ENCODE peak calls at places on chromosomes 7 and 10, in six cellular contexts. One of them, this sample, is unnamed.

GRCh38 chr7:19368540-19368939 is 223.3 kb upstream of the FERD3L start:
- DNase-seq in esophagus squamous epithelium: no peak
- DNase-seq in stomach: no peak
- DNase-seq in OCI-LY7: no peak
- DNase-seq in CD4-positive, alpha-beta T cell: no peak
- DNase-seq in spleen: no peak
- DNase-seq in this sample: no peak

GRCh38 chr10:90787906-90788491 is 69.8 kb downstream of the HTR7 start:
- DNase-seq in stomach: no peak
- DNase-seq in esophagus squamous epithelium: no peak
- DNase-seq in CD4-positive, alpha-beta T cell: no peak
- DNase-seq in spleen: no peak
- DNase-seq in OCI-LY7: peak
- DNase-seq in this sample: no peak

GRCh38 chr7:159109092-159110035 is 35.3 kb downstream of the VIPR2 start:
- DNase-seq in stomach: no peak
- DNase-seq in CD4-positive, alpha-beta T cell: no peak
- DNase-seq in esophagus squamous epithelium: no peak
- DNase-seq in OCI-LY7: no peak
- DNase-seq in spleen: peak
- DNase-seq in this sample: no peak

GRCh38 chr7:12102101-12102500 is 109.0 kb upstream of the TMEM106B start:
- DNase-seq in spleen: no peak
- DNase-seq in stomach: no peak
- DNase-seq in CD4-positive, alpha-beta T cell: no peak
- DNase-seq in esophagus squamous epithelium: no peak
- DNase-seq in OCI-LY7: no peak
- DNase-seq in this sample: no peak

GRCh38 chr10:51073461-51074237 is 638 bp upstream of the PRKG1 start:
- DNase-seq in esophagus squamous epithelium: no peak
- DNase-seq in CD4-positive, alpha-beta T cell: no peak
- DNase-seq in OCI-LY7: no peak
- DNase-seq in stomach: peak
- DNase-seq in spleen: peak
- DNase-seq in this sample: no peak

GRCh38 chr7:43647772-43648643 is 65.1 kb downstream of the STK17A start:
- DNase-seq in OCI-LY7: peak
- DNase-seq in esophagus squamous epithelium: no peak
- DNase-seq in CD4-positive, alpha-beta T cell: no peak
- DNase-seq in stomach: peak
- DNase-seq in spleen: peak
- DNase-seq in this sample: no peak

GRCh38 chr7:132206594-132206993 is 369.7 kb downstream of the PLXNA4 start:
- DNase-seq in CD4-positive, alpha-beta T cell: no peak
- DNase-seq in OCI-LY7: no peak
- DNase-seq in esophagus squamous epithelium: no peak
- DNase-seq in spleen: no peak
- DNase-seq in stomach: no peak
- DNase-seq in this sample: no peak

GRCh38 chr10:79243211-79244067 is 103.8 kb upstream of the PPIF start:
- DNase-seq in esophagus squamous epithelium: no peak
- DNase-seq in OCI-LY7: peak
- DNase-seq in spleen: peak
- DNase-seq in CD4-positive, alpha-beta T cell: peak
- DNase-seq in stomach: peak
- DNase-seq in this sample: peak

GRCh38 chr10:124675824-124676223 is 68.4 kb downstream of the FAM53B start:
- DNase-seq in CD4-positive, alpha-beta T cell: no peak
- DNase-seq in esophagus squamous epithelium: no peak
- DNase-seq in stomach: no peak
- DNase-seq in OCI-LY7: no peak
- DNase-seq in spleen: no peak
- DNase-seq in this sample: no peak

GRCh38 chr7:20217193-20217948 is at the start of gene MACC1:
- DNase-seq in stomach: peak
- DNase-seq in CD4-positive, alpha-beta T cell: no peak
- DNase-seq in spleen: peak
- DNase-seq in OCI-LY7: peak
- DNase-seq in esophagus squamous epithelium: peak
- DNase-seq in this sample: no peak

GRCh38 chr7:155621418-155621980 is 23.0 kb upstream of the RBM33 start:
- DNase-seq in esophagus squamous epithelium: no peak
- DNase-seq in OCI-LY7: no peak
- DNase-seq in stomach: no peak
- DNase-seq in CD4-positive, alpha-beta T cell: no peak
- DNase-seq in spleen: no peak
- DNase-seq in this sample: no peak

GRCh38 chr7:34137176-34137575 is 231.8 kb downstream of the BMPER start:
- DNase-seq in stomach: no peak
- DNase-seq in CD4-positive, alpha-beta T cell: no peak
- DNase-seq in spleen: no peak
- DNase-seq in esophagus squamous epithelium: no peak
- DNase-seq in OCI-LY7: no peak
- DNase-seq in this sample: no peak

GRCh38 chr10:58030208-58030607 is 237.5 kb downstream of the IPMK start:
- DNase-seq in OCI-LY7: no peak
- DNase-seq in esophagus squamous epithelium: no peak
- DNase-seq in CD4-positive, alpha-beta T cell: no peak
- DNase-seq in spleen: no peak
- DNase-seq in stomach: no peak
- DNase-seq in this sample: no peak

GRCh38 chr10:72461085-72461484 is 106.4 kb upstream of the DNAJB12 start:
- DNase-seq in OCI-LY7: no peak
- DNase-seq in CD4-positive, alpha-beta T cell: no peak
- DNase-seq in stomach: no peak
- DNase-seq in esophagus squamous epithelium: no peak
- DNase-seq in spleen: no peak
- DNase-seq in this sample: no peak

GRCh38 chr10:62258926-62259325 is 9.7 kb downstream of the RTKN2 start:
- DNase-seq in esophagus squamous epithelium: no peak
- DNase-seq in OCI-LY7: no peak
- DNase-seq in CD4-positive, alpha-beta T cell: no peak
- DNase-seq in stomach: no peak
- DNase-seq in spleen: no peak
- DNase-seq in this sample: no peak

GRCh38 chr10:48306870-48307531 is 524 bp downstream of the MAPK8 start:
- DNase-seq in spleen: no peak
- DNase-seq in stomach: peak
- DNase-seq in esophagus squamous epithelium: no peak
- DNase-seq in CD4-positive, alpha-beta T cell: peak
- DNase-seq in OCI-LY7: no peak
- DNase-seq in this sample: peak

GRCh38 chr10:30510184-30510931 is 76.4 kb downstream of the MAP3K8 start:
- DNase-seq in esophagus squamous epithelium: no peak
- DNase-seq in OCI-LY7: no peak
- DNase-seq in stomach: no peak
- DNase-seq in spleen: no peak
- DNase-seq in CD4-positive, alpha-beta T cell: no peak
- DNase-seq in this sample: no peak

GRCh38 chr7:95473276-95473985 is 12.3 kb upstream of the ASB4 start:
- DNase-seq in CD4-positive, alpha-beta T cell: no peak
- DNase-seq in esophagus squamous epithelium: no peak
- DNase-seq in OCI-LY7: no peak
- DNase-seq in spleen: no peak
- DNase-seq in stomach: no peak
- DNase-seq in this sample: no peak

GRCh38 chr10:102431452-102432124 is 786 bp downstream of the CUEDC2 start:
- DNase-seq in esophagus squamous epithelium: no peak
- DNase-seq in spleen: no peak
- DNase-seq in OCI-LY7: peak
- DNase-seq in CD4-positive, alpha-beta T cell: no peak
- DNase-seq in stomach: no peak
- DNase-seq in this sample: no peak

DNA sequence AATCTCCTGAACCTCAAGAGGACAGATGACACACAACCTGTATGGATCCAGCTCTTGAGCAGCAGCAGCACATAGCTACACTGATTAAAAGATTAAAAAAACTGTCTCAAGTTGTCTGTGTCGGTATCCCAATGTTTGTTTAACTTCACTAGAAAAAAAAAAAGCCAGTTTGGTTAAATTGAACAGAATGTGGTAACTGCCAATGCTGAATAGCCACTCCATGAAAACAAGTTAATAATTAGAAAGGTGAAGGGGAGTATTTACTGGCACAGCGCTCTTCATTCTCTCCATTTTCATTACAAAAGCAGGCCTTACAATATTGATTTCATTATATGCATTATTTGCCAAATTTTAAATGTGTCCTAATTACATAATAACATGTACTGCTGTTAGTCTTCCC is 47.6 kb downstream of the GDI2 start:
- DNase-seq in esophagus squamous epithelium: no peak
- DNase-seq in spleen: no peak
- DNase-seq in OCI-LY7: no peak
- DNase-seq in CD4-positive, alpha-beta T cell: no peak
- DNase-seq in stomach: no peak
- DNase-seq in this sample: no peak
- H3K27ac ChIP-seq in esophagus squamous epithelium: no peak
- H3K27ac ChIP-seq in spleen: no peak
- H3K27ac ChIP-seq in OCI-LY7: no peak
- H3K27ac ChIP-seq in CD4-positive, alpha-beta T cell: no peak
- H3K27ac ChIP-seq in stomach: no peak
- H3K27ac ChIP-seq in this sample: no peak

DNA sequence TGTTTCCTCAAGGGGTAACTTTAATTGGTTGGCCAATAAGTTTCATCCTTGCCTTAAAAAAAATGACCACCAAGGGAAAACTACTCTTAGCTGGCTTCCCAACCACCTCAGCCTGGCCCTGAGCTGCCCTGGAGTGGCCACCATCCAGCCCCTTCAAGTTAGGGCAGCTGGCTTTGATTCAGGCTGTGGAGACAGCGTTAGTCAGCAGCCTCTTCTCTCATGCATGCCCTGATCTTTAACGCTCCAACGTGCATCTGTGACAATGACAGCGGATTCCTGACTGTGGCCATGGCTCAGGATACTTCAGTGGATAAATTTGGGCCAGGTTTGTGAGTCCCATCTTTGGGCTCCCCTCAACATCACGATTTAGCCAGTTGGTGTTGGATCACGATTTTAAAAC is 111.6 kb downstream of the RBM20 start:
- DNase-seq in esophagus squamous epithelium: no peak
- DNase-seq in CD4-positive, alpha-beta T cell: no peak
- DNase-seq in spleen: no peak
- DNase-seq in stomach: no peak
- DNase-seq in OCI-LY7: no peak
- DNase-seq in this sample: no peak
- H3K27ac ChIP-seq in esophagus squamous epithelium: no peak
- H3K27ac ChIP-seq in CD4-positive, alpha-beta T cell: no peak
- H3K27ac ChIP-seq in spleen: no peak
- H3K27ac ChIP-seq in stomach: no peak
- H3K27ac ChIP-seq in OCI-LY7: no peak
- H3K27ac ChIP-seq in this sample: no peak

GRCh38 chr7:151248191-151249033 is at the start of gene SMARCD3:
- DNase-seq in spleen: peak
- DNase-seq in CD4-positive, alpha-beta T cell: no peak
- DNase-seq in esophagus squamous epithelium: no peak
- DNase-seq in stomach: peak
- DNase-seq in OCI-LY7: peak
- DNase-seq in this sample: peak
- H3K27ac ChIP-seq in spleen: peak
- H3K27ac ChIP-seq in CD4-positive, alpha-beta T cell: no peak
- H3K27ac ChIP-seq in esophagus squamous epithelium: peak
- H3K27ac ChIP-seq in stomach: peak
- H3K27ac ChIP-seq in OCI-LY7: no peak
- H3K27ac ChIP-seq in this sample: peak

DNA sequence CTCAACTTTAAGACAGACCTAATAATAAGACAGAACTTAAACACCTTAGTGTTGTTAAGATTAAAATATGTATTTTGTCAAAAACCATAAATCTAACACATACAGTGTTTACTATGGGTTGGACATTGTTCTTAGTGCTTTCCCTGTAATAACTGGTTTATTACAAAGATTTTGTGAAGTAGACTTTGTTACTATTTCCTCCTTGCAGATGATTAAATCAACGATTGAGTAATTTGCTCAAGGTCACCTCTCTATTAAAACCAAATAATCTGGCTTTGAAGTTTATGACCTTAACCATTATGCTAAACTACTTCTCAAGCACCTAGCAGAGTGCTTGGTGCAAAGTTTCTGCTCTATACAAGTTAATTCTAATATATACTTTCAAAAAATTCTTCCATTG is 102.7 kb upstream of the FAM3C start:
- DNase-seq in OCI-LY7: no peak
- DNase-seq in CD4-positive, alpha-beta T cell: no peak
- DNase-seq in stomach: no peak
- DNase-seq in spleen: no peak
- DNase-seq in esophagus squamous epithelium: no peak
- DNase-seq in this sample: no peak
- H3K27ac ChIP-seq in OCI-LY7: no peak
- H3K27ac ChIP-seq in CD4-positive, alpha-beta T cell: no peak
- H3K27ac ChIP-seq in stomach: no peak
- H3K27ac ChIP-seq in spleen: no peak
- H3K27ac ChIP-seq in esophagus squamous epithelium: no peak
- H3K27ac ChIP-seq in this sample: no peak

GRCh38 chr10:15879663-15880062 is 19.4 kb upstream of the MINDY3 start:
- DNase-seq in CD4-positive, alpha-beta T cell: no peak
- DNase-seq in OCI-LY7: no peak
- DNase-seq in stomach: no peak
- DNase-seq in esophagus squamous epithelium: no peak
- DNase-seq in spleen: no peak
- DNase-seq in this sample: no peak
- H3K27ac ChIP-seq in CD4-positive, alpha-beta T cell: no peak
- H3K27ac ChIP-seq in OCI-LY7: no peak
- H3K27ac ChIP-seq in stomach: no peak
- H3K27ac ChIP-seq in esophagus squamous epithelium: no peak
- H3K27ac ChIP-seq in spleen: no peak
- H3K27ac ChIP-seq in this sample: no peak